ENCODE peak calls at places on chromosomes 6 and 20, in four cellular contexts. One of them, this sample, is unnamed.

GRCh38 chr6:37207903-37208456 is 38.0 kb downstream of the PIM1 start:
- DNase-seq in fibroblast of mammary gland: peak
- DNase-seq in BJ: no peak
- DNase-seq in effector memory CD4-positive, alpha-beta T cell: peak
- DNase-seq in this sample: peak

GRCh38 chr6:169453221-169453620 is 199.6 kb upstream of the THBS2 start:
- DNase-seq in fibroblast of mammary gland: peak
- DNase-seq in BJ: peak
- DNase-seq in effector memory CD4-positive, alpha-beta T cell: no peak
- DNase-seq in this sample: no peak

GRCh38 chr6:168841609-168842278 is 400.8 kb downstream of the SMOC2 start:
- DNase-seq in fibroblast of mammary gland: no peak
- DNase-seq in BJ: no peak
- DNase-seq in effector memory CD4-positive, alpha-beta T cell: no peak
- DNase-seq in this sample: no peak

GRCh38 chr20:1776608-1777475 is 118.4 kb upstream of the SIRPA start:
- DNase-seq in fibroblast of mammary gland: peak
- DNase-seq in BJ: no peak
- DNase-seq in effector memory CD4-positive, alpha-beta T cell: peak
- DNase-seq in this sample: peak

GRCh38 chr20:44963325-44964215 is 2.7 kb upstream of the STK4 start:
- DNase-seq in fibroblast of mammary gland: no peak
- DNase-seq in BJ: no peak
- DNase-seq in effector memory CD4-positive, alpha-beta T cell: no peak
- DNase-seq in this sample: no peak

GRCh38 chr6:6494677-6495076 is 93.8 kb upstream of the LY86 start:
- DNase-seq in fibroblast of mammary gland: peak
- DNase-seq in BJ: no peak
- DNase-seq in effector memory CD4-positive, alpha-beta T cell: no peak
- DNase-seq in this sample: peak

GRCh38 chr6:12849420-12850200 is 133.0 kb downstream of the PHACTR1 start:
- DNase-seq in fibroblast of mammary gland: peak
- DNase-seq in BJ: no peak
- DNase-seq in effector memory CD4-positive, alpha-beta T cell: no peak
- DNase-seq in this sample: no peak

GRCh38 chr6:127403636-127404035 is 55.6 kb downstream of the KIAA0408 start:
- DNase-seq in fibroblast of mammary gland: no peak
- DNase-seq in BJ: no peak
- DNase-seq in effector memory CD4-positive, alpha-beta T cell: no peak
- DNase-seq in this sample: no peak

GRCh38 chr6:112749673-112750072 is 402.5 kb downstream of the RFPL4B start:
- DNase-seq in fibroblast of mammary gland: no peak
- DNase-seq in BJ: no peak
- DNase-seq in effector memory CD4-positive, alpha-beta T cell: no peak
- DNase-seq in this sample: no peak

GRCh38 chr20:33480071-33480470 is 9.8 kb upstream of the CBFA2T2 start:
- DNase-seq in fibroblast of mammary gland: no peak
- DNase-seq in BJ: no peak
- DNase-seq in effector memory CD4-positive, alpha-beta T cell: no peak
- DNase-seq in this sample: peak

GRCh38 chr6:157746897-157747296 is 76.1 kb upstream of the SNX9 start:
- DNase-seq in fibroblast of mammary gland: no peak
- DNase-seq in BJ: no peak
- DNase-seq in effector memory CD4-positive, alpha-beta T cell: no peak
- DNase-seq in this sample: no peak

GRCh38 chr6:134123666-134124208 is 71.3 kb upstream of the SLC2A12 start:
- DNase-seq in fibroblast of mammary gland: peak
- DNase-seq in BJ: peak
- DNase-seq in effector memory CD4-positive, alpha-beta T cell: peak
- DNase-seq in this sample: no peak

GRCh38 chr6:3282461-3283236 is 23.9 kb downstream of the PSMG4 start:
- DNase-seq in fibroblast of mammary gland: no peak
- DNase-seq in BJ: no peak
- DNase-seq in effector memory CD4-positive, alpha-beta T cell: no peak
- DNase-seq in this sample: peak

GRCh38 chr6:155829646-155830045 is 374.0 kb upstream of the NOX3 start:
- DNase-seq in fibroblast of mammary gland: no peak
- DNase-seq in BJ: no peak
- DNase-seq in effector memory CD4-positive, alpha-beta T cell: no peak
- DNase-seq in this sample: no peak

GRCh38 chr6:4607793-4608192 is 168.4 kb upstream of the CDYL start:
- DNase-seq in fibroblast of mammary gland: no peak
- DNase-seq in BJ: no peak
- DNase-seq in effector memory CD4-positive, alpha-beta T cell: no peak
- DNase-seq in this sample: no peak

GRCh38 chr6:86529635-86530034 is 407.7 kb upstream of the HTR1E start:
- DNase-seq in fibroblast of mammary gland: no peak
- DNase-seq in BJ: no peak
- DNase-seq in effector memory CD4-positive, alpha-beta T cell: no peak
- DNase-seq in this sample: no peak

GRCh38 chr6:131368077-131368911 is 204.7 kb upstream of the ARG1 start:
- DNase-seq in fibroblast of mammary gland: peak
- DNase-seq in BJ: no peak
- DNase-seq in effector memory CD4-positive, alpha-beta T cell: no peak
- DNase-seq in this sample: no peak

GRCh38 chr6:9412951-9413559 is 977.7 kb upstream of the SLC35B3 start:
- DNase-seq in fibroblast of mammary gland: peak
- DNase-seq in BJ: no peak
- DNase-seq in effector memory CD4-positive, alpha-beta T cell: no peak
- DNase-seq in this sample: no peak

GRCh38 chr20:55417797-55418196 is 587.5 kb downstream of the CBLN4 start:
- DNase-seq in fibroblast of mammary gland: no peak
- DNase-seq in BJ: no peak
- DNase-seq in effector memory CD4-positive, alpha-beta T cell: no peak
- DNase-seq in this sample: no peak

GRCh38 chr6:111880181-111880944 is 7.1 kb upstream of the FYN start:
- DNase-seq in fibroblast of mammary gland: peak
- DNase-seq in BJ: no peak
- DNase-seq in effector memory CD4-positive, alpha-beta T cell: no peak
- DNase-seq in this sample: no peak

GRCh38 chr6:111952326-111952725 is 79.1 kb upstream of the FYN start:
- DNase-seq in fibroblast of mammary gland: peak
- DNase-seq in BJ: no peak
- DNase-seq in effector memory CD4-positive, alpha-beta T cell: no peak
- DNase-seq in this sample: no peak

GRCh38 chr6:152218887-152219286 is 411.4 kb downstream of the ESR1 start:
- DNase-seq in fibroblast of mammary gland: no peak
- DNase-seq in BJ: no peak
- DNase-seq in effector memory CD4-positive, alpha-beta T cell: no peak
- DNase-seq in this sample: no peak

GRCh38 chr20:635609-636338 is 17.2 kb downstream of the SRXN1 start:
- DNase-seq in fibroblast of mammary gland: no peak
- DNase-seq in BJ: no peak
- DNase-seq in effector memory CD4-positive, alpha-beta T cell: no peak
- DNase-seq in this sample: no peak

GRCh38 chr6:13296536-13296997 is 31.8 kb downstream of the TBC1D7 start:
- DNase-seq in fibroblast of mammary gland: no peak
- DNase-seq in BJ: no peak
- DNase-seq in effector memory CD4-positive, alpha-beta T cell: no peak
- DNase-seq in this sample: no peak

GRCh38 chr6:112951829-112952228 is 604.7 kb downstream of the RFPL4B start:
- DNase-seq in fibroblast of mammary gland: no peak
- DNase-seq in BJ: no peak
- DNase-seq in effector memory CD4-positive, alpha-beta T cell: no peak
- DNase-seq in this sample: no peak

GRCh38 chr6:121868191-121868590 is 432.7 kb downstream of the GJA1 start:
- DNase-seq in fibroblast of mammary gland: no peak
- DNase-seq in BJ: peak
- DNase-seq in effector memory CD4-positive, alpha-beta T cell: no peak
- DNase-seq in this sample: no peak

GRCh38 chr6:110708295-110708965 is 106.8 kb downstream of the CDK19 start:
- DNase-seq in fibroblast of mammary gland: peak
- DNase-seq in BJ: no peak
- DNase-seq in effector memory CD4-positive, alpha-beta T cell: no peak
- DNase-seq in this sample: no peak

GRCh38 chr6:96853083-96853482 is 15.8 kb upstream of the GPR63 start:
- DNase-seq in fibroblast of mammary gland: no peak
- DNase-seq in BJ: no peak
- DNase-seq in effector memory CD4-positive, alpha-beta T cell: no peak
- DNase-seq in this sample: no peak

GRCh38 chr20:62872863-62873261 is 11.2 kb upstream of the TCFL5 start:
- DNase-seq in fibroblast of mammary gland: no peak
- DNase-seq in BJ: no peak
- DNase-seq in effector memory CD4-positive, alpha-beta T cell: no peak
- DNase-seq in this sample: no peak

GRCh38 chr20:62874745-62875344 is 13.2 kb upstream of the TCFL5 start:
- DNase-seq in fibroblast of mammary gland: no peak
- DNase-seq in BJ: no peak
- DNase-seq in effector memory CD4-positive, alpha-beta T cell: no peak
- DNase-seq in this sample: no peak

GRCh38 chr20:62872184-62872862 is 10.7 kb upstream of the TCFL5 start:
- DNase-seq in fibroblast of mammary gland: no peak
- DNase-seq in BJ: no peak
- DNase-seq in effector memory CD4-positive, alpha-beta T cell: no peak
- DNase-seq in this sample: no peak

GRCh38 chr20:62875419-62876355 is 14.1 kb upstream of the TCFL5 start:
- DNase-seq in fibroblast of mammary gland: peak
- DNase-seq in BJ: no peak
- DNase-seq in effector memory CD4-positive, alpha-beta T cell: no peak
- DNase-seq in this sample: peak

GRCh38 chr20:62873280-62873679 is 11.7 kb upstream of the TCFL5 start:
- DNase-seq in fibroblast of mammary gland: no peak
- DNase-seq in BJ: no peak
- DNase-seq in effector memory CD4-positive, alpha-beta T cell: no peak
- DNase-seq in this sample: no peak
- H3K4me3 ChIP-seq in fibroblast of mammary gland: no peak
- H3K4me3 ChIP-seq in BJ: no peak
- H3K4me3 ChIP-seq in effector memory CD4-positive, alpha-beta T cell: no peak
- H3K4me3 ChIP-seq in this sample: no peak

DNA sequence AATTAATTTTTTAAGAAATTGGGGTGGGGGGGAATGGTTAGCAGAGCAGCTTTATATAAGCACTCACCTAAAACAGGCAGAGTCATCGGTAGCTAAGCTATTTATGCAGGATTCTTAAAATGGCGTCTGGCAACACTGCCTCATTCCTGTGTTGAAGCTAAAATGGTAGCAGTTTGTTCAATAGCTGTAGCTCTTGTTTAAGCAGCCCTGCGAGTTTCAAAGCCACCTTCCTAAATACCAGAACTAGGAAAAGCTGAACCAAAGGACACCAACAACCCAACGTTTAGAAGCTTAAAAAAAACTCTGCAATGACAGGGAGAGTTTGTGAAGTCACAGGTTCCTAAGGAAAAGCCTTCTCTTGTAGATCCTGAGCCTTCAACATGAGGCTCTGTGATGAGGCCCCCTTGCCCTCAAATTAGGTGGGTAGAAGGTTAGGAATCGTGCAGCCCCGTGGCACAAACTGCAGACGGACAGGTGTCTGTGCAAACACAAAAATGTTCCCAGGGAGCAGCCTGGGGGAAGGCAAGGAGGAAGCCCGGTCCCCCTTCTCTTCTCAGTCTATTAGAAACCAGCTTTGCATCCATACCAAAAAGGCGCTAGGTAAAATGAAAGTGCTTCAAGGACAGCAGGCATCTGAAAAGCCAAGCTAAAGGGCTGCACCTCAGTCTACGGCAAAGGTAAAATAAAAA is 4.7 kb downstream of the ZMYND8 start:
- DNase-seq in fibroblast of mammary gland: no peak
- DNase-seq in BJ: no peak
- DNase-seq in effector memory CD4-positive, alpha-beta T cell: no peak
- DNase-seq in this sample: peak
- H3K4me3 ChIP-seq in fibroblast of mammary gland: peak
- H3K4me3 ChIP-seq in BJ: no peak
- H3K4me3 ChIP-seq in effector memory CD4-positive, alpha-beta T cell: no peak
- H3K4me3 ChIP-seq in this sample: no peak

DNA sequence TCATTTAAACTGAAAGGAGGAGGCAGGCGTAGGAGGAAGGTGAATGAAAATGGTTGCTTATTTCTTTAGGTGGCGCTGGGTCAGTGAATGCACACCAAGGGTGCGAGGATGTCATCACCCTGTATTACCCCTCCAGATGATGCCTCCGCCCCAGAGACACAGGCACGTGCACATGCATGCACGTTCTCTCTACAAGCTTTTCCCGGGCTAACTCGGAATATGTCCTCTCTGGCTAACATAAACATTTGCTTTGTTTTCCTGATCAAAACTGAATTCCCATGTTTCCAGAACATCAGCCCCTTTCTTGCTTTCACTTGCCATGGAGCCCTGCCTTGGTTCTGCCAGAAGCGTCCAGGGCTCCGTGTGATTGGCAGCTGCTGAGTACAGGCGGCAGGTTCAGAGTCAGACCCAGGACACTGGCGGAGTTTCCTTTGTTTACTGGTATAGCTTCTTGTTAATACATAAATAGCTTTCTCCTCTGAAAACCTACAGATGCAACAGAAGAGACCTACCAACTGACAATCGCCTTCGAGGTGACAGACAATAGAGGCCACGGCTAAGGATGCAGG is 131.2 kb upstream of the RPS6KA2 start:
- DNase-seq in fibroblast of mammary gland: no peak
- DNase-seq in BJ: no peak
- DNase-seq in effector memory CD4-positive, alpha-beta T cell: no peak
- DNase-seq in this sample: no peak
- H3K4me3 ChIP-seq in fibroblast of mammary gland: no peak
- H3K4me3 ChIP-seq in BJ: no peak
- H3K4me3 ChIP-seq in effector memory CD4-positive, alpha-beta T cell: no peak
- H3K4me3 ChIP-seq in this sample: no peak

DNA sequence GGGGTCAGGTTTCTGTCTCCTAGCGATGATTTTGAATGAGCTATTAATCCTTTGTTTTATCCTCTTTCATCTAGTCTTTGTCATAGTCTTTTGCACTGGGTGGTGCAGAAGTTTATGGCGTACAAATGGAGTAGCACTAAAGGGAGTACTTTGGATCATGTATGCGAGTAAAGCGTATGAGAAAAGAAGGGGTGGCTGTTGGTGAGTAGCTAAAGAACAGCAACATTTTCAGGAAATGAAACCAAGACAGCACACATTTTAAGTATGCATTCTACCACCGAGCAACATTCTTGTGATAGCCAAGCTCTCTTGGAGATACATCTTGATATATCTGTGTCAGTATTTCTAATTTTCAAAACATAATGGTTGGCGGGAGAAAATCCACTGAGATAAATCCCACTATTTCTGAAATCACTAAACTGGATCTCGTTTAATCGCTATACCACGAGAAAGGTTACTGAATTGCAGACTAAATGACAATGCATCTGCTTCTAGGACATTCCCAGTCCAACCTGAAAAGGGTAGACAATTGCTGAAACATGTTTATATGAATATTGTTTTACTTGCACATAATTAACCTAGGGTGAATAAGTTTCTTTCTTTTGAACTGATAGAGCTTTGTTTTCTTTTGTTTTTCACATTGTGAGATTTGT is 196.1 kb downstream of the TRIM27 start:
- DNase-seq in fibroblast of mammary gland: no peak
- DNase-seq in BJ: no peak
- DNase-seq in effector memory CD4-positive, alpha-beta T cell: no peak
- DNase-seq in this sample: no peak
- H3K4me3 ChIP-seq in fibroblast of mammary gland: no peak
- H3K4me3 ChIP-seq in BJ: no peak
- H3K4me3 ChIP-seq in effector memory CD4-positive, alpha-beta T cell: no peak
- H3K4me3 ChIP-seq in this sample: no peak

This sample was measured in spleen.